ENCODE peak calls at places on chromosomes 7 and 10, in four cellular contexts. One of them, this sample, is unnamed.

GRCh38 chr7:151430391-151431205 is 9.3 kb downstream of the CRYGN start:
- DNase-seq in neuronal stem cell: no peak
- DNase-seq in psoas muscle: no peak
- DNase-seq in adrenal gland: no peak
- DNase-seq in this sample: no peak

GRCh38 chr10:36202861-36203260 is 560.8 kb upstream of the FZD8 start:
- DNase-seq in adrenal gland: no peak
- DNase-seq in psoas muscle: no peak
- DNase-seq in neuronal stem cell: no peak
- DNase-seq in this sample: no peak

GRCh38 chr7:151961536-151961935 is 5.3 kb downstream of the GALNTL5 start:
- DNase-seq in adrenal gland: no peak
- DNase-seq in psoas muscle: no peak
- DNase-seq in neuronal stem cell: no peak
- DNase-seq in this sample: no peak

GRCh38 chr10:128007971-128008370 is 101.1 kb downstream of the PTPRE start:
- DNase-seq in neuronal stem cell: no peak
- DNase-seq in adrenal gland: no peak
- DNase-seq in psoas muscle: no peak
- DNase-seq in this sample: no peak

GRCh38 chr10:17483079-17483478 is 28.7 kb upstream of the ST8SIA6 start:
- DNase-seq in adrenal gland: no peak
- DNase-seq in neuronal stem cell: no peak
- DNase-seq in psoas muscle: no peak
- DNase-seq in this sample: no peak

GRCh38 chr7:139914306-139914747 is 85.3 kb downstream of the TBXAS1 start:
- DNase-seq in neuronal stem cell: no peak
- DNase-seq in psoas muscle: no peak
- DNase-seq in adrenal gland: no peak
- DNase-seq in this sample: no peak

GRCh38 chr7:31249671-31250070 is 90.9 kb downstream of the NEUROD6 start:
- DNase-seq in psoas muscle: no peak
- DNase-seq in adrenal gland: no peak
- DNase-seq in neuronal stem cell: no peak
- DNase-seq in this sample: no peak

GRCh38 chr7:157090485-157091165 is 48.1 kb upstream of the UBE3C start:
- DNase-seq in adrenal gland: no peak
- DNase-seq in psoas muscle: no peak
- DNase-seq in neuronal stem cell: no peak
- DNase-seq in this sample: no peak

GRCh38 chr10:62116896-62117295 is 151.7 kb downstream of the RTKN2 start:
- DNase-seq in adrenal gland: no peak
- DNase-seq in neuronal stem cell: no peak
- DNase-seq in psoas muscle: no peak
- DNase-seq in this sample: no peak

GRCh38 chr10:112126901-112127300 is 56.7 kb downstream of the GPAM start:
- DNase-seq in adrenal gland: no peak
- DNase-seq in psoas muscle: no peak
- DNase-seq in neuronal stem cell: no peak
- DNase-seq in this sample: no peak

GRCh38 chr10:45566415-45566814 is 106.2 kb downstream of the ZFAND4 start:
- DNase-seq in neuronal stem cell: no peak
- DNase-seq in adrenal gland: no peak
- DNase-seq in psoas muscle: no peak
- DNase-seq in this sample: no peak

GRCh38 chr10:75450654-75451419 is 19.4 kb downstream of the LRMDA start:
- DNase-seq in psoas muscle: no peak
- DNase-seq in adrenal gland: no peak
- DNase-seq in neuronal stem cell: no peak
- DNase-seq in this sample: no peak

GRCh38 chr10:114304566-114305421 is 65.7 kb downstream of the VWA2 start:
- DNase-seq in psoas muscle: no peak
- DNase-seq in neuronal stem cell: peak; percentile 82
- DNase-seq in adrenal gland: peak; percentile 41
- DNase-seq in this sample: no peak

GRCh38 chr7:158117341-158118222 is 470.0 kb downstream of the PTPRN2 start:
- DNase-seq in neuronal stem cell: no peak
- DNase-seq in psoas muscle: no peak
- DNase-seq in adrenal gland: no peak
- DNase-seq in this sample: no peak

GRCh38 chr10:480928-481551 is 208.4 kb downstream of the DIP2C start:
- DNase-seq in adrenal gland: peak; percentile 69
- DNase-seq in psoas muscle: peak; percentile 28
- DNase-seq in neuronal stem cell: no peak
- DNase-seq in this sample: no peak

GRCh38 chr7:27170936-27171635 is 3.0 kb downstream of the HOXA10 start:
- DNase-seq in neuronal stem cell: no peak
- DNase-seq in psoas muscle: peak; percentile 75
- DNase-seq in adrenal gland: no peak
- DNase-seq in this sample: no peak

GRCh38 chr10:122279725-122280141 is 8.6 kb downstream of the BTBD16 start:
- DNase-seq in adrenal gland: peak; percentile 53
- DNase-seq in neuronal stem cell: peak; percentile 55
- DNase-seq in psoas muscle: peak; percentile 70
- DNase-seq in this sample: no peak

GRCh38 chr10:67079126-67079525 is 153.3 kb downstream of the LRRTM3 start:
- DNase-seq in psoas muscle: no peak
- DNase-seq in neuronal stem cell: no peak
- DNase-seq in adrenal gland: peak; percentile 32
- DNase-seq in this sample: no peak

GRCh38 chr10:126160571-126160970 is 227.7 kb downstream of the ADAM12 start:
- DNase-seq in adrenal gland: no peak
- DNase-seq in psoas muscle: no peak
- DNase-seq in neuronal stem cell: no peak
- DNase-seq in this sample: no peak

GRCh38 chr7:101865031-101865824 is 47.8 kb downstream of the CUX1 start:
- DNase-seq in psoas muscle: peak; percentile 78
- DNase-seq in adrenal gland: no peak
- DNase-seq in neuronal stem cell: no peak
- DNase-seq in this sample: no peak

GRCh38 chr10:59770689-59771088 is 17.4 kb upstream of the MRLN start:
- DNase-seq in psoas muscle: peak; percentile 60
- DNase-seq in neuronal stem cell: no peak
- DNase-seq in adrenal gland: no peak
- DNase-seq in this sample: no peak

GRCh38 chr10:123788981-123789380 is 102.6 kb downstream of the CPXM2 start:
- DNase-seq in adrenal gland: no peak
- DNase-seq in neuronal stem cell: no peak
- DNase-seq in psoas muscle: no peak
- DNase-seq in this sample: no peak

GRCh38 chr10:118272090-118272775 is 69.9 kb downstream of the FAM204A start:
- DNase-seq in adrenal gland: no peak
- DNase-seq in psoas muscle: no peak
- DNase-seq in neuronal stem cell: no peak
- DNase-seq in this sample: peak; percentile 5

GRCh38 chr7:92916751-92917369 is 80.5 kb upstream of the CDK6 start:
- DNase-seq in neuronal stem cell: peak; percentile 64
- DNase-seq in psoas muscle: no peak
- DNase-seq in adrenal gland: no peak
- DNase-seq in this sample: peak; percentile 22

GRCh38 chr10:71584461-71584860 is 135.1 kb downstream of the C10orf105 start:
- DNase-seq in psoas muscle: no peak
- DNase-seq in adrenal gland: no peak
- DNase-seq in neuronal stem cell: no peak
- DNase-seq in this sample: no peak
- H3K27me3 ChIP-seq in psoas muscle: no peaks in the 10 kb centered on the region
- H3K27me3 ChIP-seq in adrenal gland: peaks cover 7% of the 10 kb centered on the region
- H3K27me3 ChIP-seq in neuronal stem cell: no peaks in the 10 kb centered on the region
- H3K27me3 ChIP-seq in this sample: peaks cover 9% of the 10 kb centered on the region

GRCh38 chr10:100353770-100354485 is 6.9 kb downstream of the SCD start:
- DNase-seq in adrenal gland: no peak
- DNase-seq in neuronal stem cell: no peak
- DNase-seq in psoas muscle: no peak
- DNase-seq in this sample: no peak
- H3K36me3 ChIP-seq in adrenal gland: peaks cover 62% of the 10 kb centered on the region
- H3K36me3 ChIP-seq in neuronal stem cell: peaks cover 80% of the 10 kb centered on the region
- H3K36me3 ChIP-seq in psoas muscle: no peaks in the 10 kb centered on the region
- H3K36me3 ChIP-seq in this sample: peaks cover 11% of the 10 kb centered on the region

GRCh38 chr10:102411341-102412255 is 7.0 kb downstream of the PSD start:
- DNase-seq in psoas muscle: no peak
- DNase-seq in adrenal gland: no peak
- DNase-seq in neuronal stem cell: no peak
- DNase-seq in this sample: no peak
- H3K27me3 ChIP-seq in psoas muscle: peaks cover 37% of the 10 kb centered on the region
- H3K27me3 ChIP-seq in adrenal gland: peaks cover 47% of the 10 kb centered on the region
- H3K27me3 ChIP-seq in neuronal stem cell: no peaks in the 10 kb centered on the region
- H3K27me3 ChIP-seq in this sample: peaks cover 54% of the 10 kb centered on the region

DNA sequence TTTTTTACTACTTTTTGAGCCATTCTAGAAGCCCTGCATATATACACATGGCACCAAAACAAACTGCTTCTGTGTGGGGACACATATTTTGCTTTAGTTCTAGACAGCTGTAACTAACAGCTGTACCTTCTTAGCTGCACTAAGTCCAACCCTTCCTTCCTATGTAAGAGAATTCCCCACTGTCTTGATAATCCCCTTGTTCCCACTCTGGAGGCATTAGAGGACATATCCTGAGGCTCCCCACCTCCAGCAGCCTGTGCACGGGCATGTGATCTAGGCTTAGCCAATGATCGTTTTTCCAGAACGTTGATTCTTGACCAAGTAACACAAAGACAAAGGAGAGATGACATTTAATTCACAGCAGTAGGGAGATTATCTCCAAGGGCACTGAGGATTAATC is 13.3 kb upstream of the CDK13 start:
- DNase-seq in psoas muscle: no peak
- DNase-seq in neuronal stem cell: no peak
- DNase-seq in adrenal gland: no peak
- DNase-seq in this sample: no peak
- H3K36me3 ChIP-seq in psoas muscle: no peaks in the 10 kb centered on the region
- H3K36me3 ChIP-seq in neuronal stem cell: no peaks in the 10 kb centered on the region
- H3K36me3 ChIP-seq in adrenal gland: no peaks in the 10 kb centered on the region
- H3K36me3 ChIP-seq in this sample: no peaks in the 10 kb centered on the region

DNA sequence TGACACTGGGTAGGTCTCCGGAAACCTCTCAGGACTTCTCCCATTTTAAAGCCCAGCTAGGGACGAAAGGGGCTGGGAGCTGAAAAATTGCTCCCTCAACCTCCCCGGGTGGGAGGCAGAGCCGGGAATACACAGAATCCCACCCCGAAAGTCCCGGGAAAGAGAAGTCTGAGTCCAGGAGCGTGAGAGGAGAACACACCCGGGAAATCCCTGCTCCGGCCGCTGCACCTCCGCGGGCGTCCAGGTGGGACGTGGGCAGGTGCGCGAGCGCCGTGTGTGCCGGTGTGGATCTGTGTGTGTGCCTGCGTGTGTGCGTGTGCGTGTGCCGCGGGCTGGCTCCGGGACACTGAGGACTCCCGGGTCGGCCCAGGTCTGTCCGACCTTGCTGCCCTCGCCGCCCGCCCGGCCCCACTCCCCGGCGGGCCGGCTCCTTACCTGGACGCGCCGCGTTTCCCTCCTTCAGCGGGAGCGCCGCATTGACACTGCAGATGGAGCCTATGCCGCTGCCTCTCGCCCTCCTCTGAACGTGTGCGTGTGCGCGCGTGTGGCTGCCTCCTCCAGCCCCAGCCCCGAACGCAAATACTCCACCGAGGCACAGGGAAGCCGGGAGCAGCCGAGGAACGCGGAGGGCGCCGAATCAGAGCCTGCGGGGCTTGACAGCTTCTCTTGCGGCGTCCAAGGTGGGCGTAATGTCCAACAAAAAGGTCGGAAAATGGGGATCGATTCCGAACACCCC is at the start of gene PLXNA4:
- DNase-seq in psoas muscle: peak; percentile 53
- DNase-seq in neuronal stem cell: no peak
- DNase-seq in adrenal gland: no peak
- DNase-seq in this sample: no peak
- H3K27me3 ChIP-seq in psoas muscle: peaks cover 14% of the 10 kb centered on the region
- H3K27me3 ChIP-seq in neuronal stem cell: peaks cover 75% of the 10 kb centered on the region
- H3K27me3 ChIP-seq in adrenal gland: peaks cover 46% of the 10 kb centered on the region
- H3K27me3 ChIP-seq in this sample: peaks cover 48% of the 10 kb centered on the region

GRCh38 chr7:44761207-44762161 is 12.8 kb downstream of the ZMIZ2 start:
- DNase-seq in adrenal gland: no peak
- DNase-seq in neuronal stem cell: no peak
- DNase-seq in psoas muscle: peak; percentile 81
- DNase-seq in this sample: no peak

GRCh38 chr7:44757739-44758138 is 9.1 kb downstream of the ZMIZ2 start:
- DNase-seq in psoas muscle: no peak
- DNase-seq in adrenal gland: no peak
- DNase-seq in neuronal stem cell: no peak
- DNase-seq in this sample: no peak

GRCh38 chr7:44762300-44762699 is 13.7 kb downstream of the ZMIZ2 start:
- DNase-seq in adrenal gland: no peak
- DNase-seq in neuronal stem cell: no peak
- DNase-seq in psoas muscle: no peak
- DNase-seq in this sample: no peak

GRCh38 chr7:44759246-44759645 is 10.6 kb downstream of the ZMIZ2 start:
- DNase-seq in adrenal gland: no peak
- DNase-seq in neuronal stem cell: no peak
- DNase-seq in psoas muscle: no peak
- DNase-seq in this sample: no peak

DNA sequence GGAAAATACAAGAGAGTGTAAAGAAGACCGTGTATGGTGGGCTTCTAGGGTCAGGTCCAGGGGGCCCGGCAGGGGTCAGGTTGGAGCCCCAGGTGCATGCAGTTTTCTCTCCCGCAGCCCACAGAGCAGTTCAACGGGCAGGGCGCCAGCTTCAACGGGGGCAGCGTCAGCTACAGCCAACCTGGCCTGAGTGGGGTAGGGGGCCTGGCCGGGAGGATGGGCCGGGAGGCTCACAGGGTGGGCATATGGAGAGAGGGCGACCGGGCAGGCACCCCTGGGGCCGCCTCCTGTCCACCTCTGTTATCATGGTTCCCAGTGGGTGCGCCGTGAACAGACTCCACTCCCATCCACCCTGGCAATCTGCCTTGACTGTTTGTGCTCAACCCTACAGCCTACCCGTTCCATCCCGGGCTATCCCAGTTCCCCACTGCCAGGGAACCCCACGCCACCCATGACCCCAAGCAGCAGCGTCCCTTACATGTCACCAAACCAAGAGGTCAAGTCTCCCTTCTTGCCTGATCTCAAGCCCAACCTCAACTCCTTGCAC is 11.5 kb downstream of the ZMIZ2 start:
- DNase-seq in psoas muscle: no peak
- DNase-seq in neuronal stem cell: no peak
- DNase-seq in adrenal gland: no peak
- DNase-seq in this sample: no peak
- H3K36me3 ChIP-seq in psoas muscle: peaks cover 2% of the 10 kb centered on the region
- H3K36me3 ChIP-seq in neuronal stem cell: peaks cover 60% of the 10 kb centered on the region
- H3K36me3 ChIP-seq in adrenal gland: peaks cover 79% of the 10 kb centered on the region
- H3K36me3 ChIP-seq in this sample: peaks cover 47% of the 10 kb centered on the region

DNA sequence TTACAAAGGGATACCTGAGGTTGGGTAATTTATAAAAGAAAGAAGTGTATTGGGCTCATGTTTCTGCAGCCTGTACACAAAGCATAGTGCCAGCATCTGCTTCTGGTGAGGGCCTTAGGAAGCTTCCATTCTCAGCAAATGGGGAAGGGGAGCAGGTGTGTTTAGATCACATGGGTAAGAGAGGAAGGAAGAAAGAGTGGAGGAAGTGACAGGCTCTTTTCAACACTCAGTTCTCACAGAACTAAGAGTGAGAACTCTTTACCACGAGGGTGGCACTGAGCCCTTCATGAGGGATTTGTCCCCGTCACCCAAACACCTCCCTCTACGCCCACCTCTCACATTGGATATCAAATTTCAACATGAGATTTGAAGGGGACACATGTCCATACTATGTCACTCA is 506 bp upstream of the FAM170B start:
- DNase-seq in neuronal stem cell: no peak
- DNase-seq in psoas muscle: no peak
- DNase-seq in adrenal gland: no peak
- DNase-seq in this sample: no peak
- H3K27me3 ChIP-seq in neuronal stem cell: peaks cover 2% of the 10 kb centered on the region
- H3K27me3 ChIP-seq in psoas muscle: peaks cover 2% of the 10 kb centered on the region
- H3K27me3 ChIP-seq in adrenal gland: no peaks in the 10 kb centered on the region
- H3K27me3 ChIP-seq in this sample: peaks cover 15% of the 10 kb centered on the region